ENCODE peak calls at places on chromosome 15, in six cellular contexts. R is heart left ventricle, L is hepatocyte, P is trophoblast cell, W is SK-N-SH, K is PC-3. S is an unnamed sample. For H3K36me3, the result is how much of the 10 kb centered on the place peaks cover.

GRCh38 chr15:40368701-40369473 is 10.9 kb downstream of the DISP2 start:
- DNase-seq in R (no peak), L (no peak), P (no peak), W (no peak), K (no peak), S (no peak)

GRCh38 chr15:68230157-68231100 is 901 bp upstream of the CLN6 start:
- DNase-seq in R (no peak), L (no peak), P (peak), W (peak), K (peak), S (no peak)

GRCh38 chr15:67372563-67372962 is 118.0 kb downstream of the IQCH start:
- DNase-seq in R (no peak), L (no peak), P (no peak), W (no peak), K (no peak), S (no peak)

GRCh38 chr15:48177875-48178611 is at the start of gene MYEF2:
- DNase-seq in R (peak), L (peak), P (peak), W (peak), K (peak), S (peak)

GRCh38 chr15:25094519-25094918 is 139.7 kb downstream of the SNRPN start:
- DNase-seq in R (no peak), L (no peak), P (no peak), W (no peak), K (no peak), S (no peak)

GRCh38 chr15:77295446-77295845 is 124.5 kb downstream of the PEAK1 start:
- DNase-seq in R (no peak), L (no peak), P (peak), W (no peak), K (no peak), S (no peak)

GRCh38 chr15:45425135-45425534 is 46.8 kb upstream of the GATM start:
- DNase-seq in R (no peak), L (no peak), P (no peak), W (no peak), K (peak), S (no peak)

GRCh38 chr15:24054547-24055245 is 367.6 kb upstream of the NDN start:
- DNase-seq in R (no peak), L (no peak), P (no peak), W (no peak), K (no peak), S (no peak)

GRCh38 chr15:83613716-83614115 is 40.2 kb upstream of the ADAMTSL3 start:
- DNase-seq in R (no peak), L (no peak), P (no peak), W (no peak), K (peak), S (no peak)

GRCh38 chr15:28107894-28108255 is 8.8 kb upstream of the OCA2 start:
- DNase-seq in R (no peak), L (no peak), P (no peak), W (no peak), K (peak), S (no peak)

GRCh38 chr15:78455749-78456148 is 17.7 kb downstream of the IREB2 start:
- DNase-seq in R (peak), L (peak), P (peak), W (no peak), K (no peak), S (no peak)

GRCh38 chr15:69610264-69610663 is 157.6 kb downstream of the RPLP1 start:
- DNase-seq in R (no peak), L (no peak), P (peak), W (no peak), K (no peak), S (no peak)

GRCh38 chr15:40087991-40088928 is 20.4 kb downstream of the BMF start:
- DNase-seq in R (no peak), L (peak), P (peak), W (peak), K (no peak), S (no peak)

GRCh38 chr15:63057454-63058335 is 15.1 kb downstream of the TPM1 start:
- DNase-seq in R (no peak), L (no peak), P (no peak), W (no peak), K (no peak), S (no peak)

GRCh38 chr15:39976291-39977274 is 42.7 kb downstream of the EIF2AK4 start:
- DNase-seq in R (peak), L (peak), P (peak), W (peak), K (peak), S (peak)

GRCh38 chr15:99955532-99955931 is 222.3 kb upstream of the LYSMD4 start:
- DNase-seq in R (no peak), L (no peak), P (no peak), W (no peak), K (no peak), S (no peak)

GRCh38 chr15:99651023-99651807 is 82.0 kb downstream of the LYSMD4 start:
- DNase-seq in R (no peak), L (no peak), P (peak), W (no peak), K (peak), S (no peak)

GRCh38 chr15:73951044-73951561 is 24.8 kb downstream of the LOXL1 start:
- DNase-seq in R (peak), L (peak), P (peak), W (peak), K (peak), S (peak)

GRCh38 chr15:101258238-101259144 is 6.6 kb upstream of the CHSY1 start:
- DNase-seq in R (no peak), L (peak), P (peak), W (peak), K (peak), S (peak)

GRCh38 chr15:92123848-92124631 is 269.6 kb upstream of the ST8SIA2 start:
- DNase-seq in R (no peak), L (no peak), P (no peak), W (no peak), K (no peak), S (no peak)

GRCh38 chr15:71249986-71250385 is 134.7 kb downstream of the THSD4 start:
- DNase-seq in R (no peak), L (no peak), P (peak), W (no peak), K (no peak), S (no peak)

GRCh38 chr15:56930663-56931313 is 12.3 kb downstream of the TCF12 start:
- DNase-seq in R (no peak), L (no peak), P (peak), W (no peak), K (no peak), S (no peak)

GRCh38 chr15:101554115-101554915 is 64.8 kb upstream of the PCSK6 start:
- DNase-seq in R (no peak), L (no peak), P (no peak), W (no peak), K (no peak), S (no peak)

GRCh38 chr15:65395567-65396185 is 17.9 kb upstream of the IGDCC3 start:
- DNase-seq in R (no peak), L (no peak), P (no peak), W (peak), K (no peak), S (no peak)
- H3K4me3 ChIP-seq in R (no peak), L (no peak), P (peak), W (no peak), K (no peak), S (no peak)

GRCh38 chr15:75371901-75372688 is 3.7 kb upstream of the MAN2C1 start:
- DNase-seq in R (no peak), L (no peak), P (no peak), W (no peak), K (no peak), S (no peak)
- H3K36me3 ChIP-seq in R (half or more), L (under half), P (under half), W (half or more), K (under half), S (under half)

DNA sequence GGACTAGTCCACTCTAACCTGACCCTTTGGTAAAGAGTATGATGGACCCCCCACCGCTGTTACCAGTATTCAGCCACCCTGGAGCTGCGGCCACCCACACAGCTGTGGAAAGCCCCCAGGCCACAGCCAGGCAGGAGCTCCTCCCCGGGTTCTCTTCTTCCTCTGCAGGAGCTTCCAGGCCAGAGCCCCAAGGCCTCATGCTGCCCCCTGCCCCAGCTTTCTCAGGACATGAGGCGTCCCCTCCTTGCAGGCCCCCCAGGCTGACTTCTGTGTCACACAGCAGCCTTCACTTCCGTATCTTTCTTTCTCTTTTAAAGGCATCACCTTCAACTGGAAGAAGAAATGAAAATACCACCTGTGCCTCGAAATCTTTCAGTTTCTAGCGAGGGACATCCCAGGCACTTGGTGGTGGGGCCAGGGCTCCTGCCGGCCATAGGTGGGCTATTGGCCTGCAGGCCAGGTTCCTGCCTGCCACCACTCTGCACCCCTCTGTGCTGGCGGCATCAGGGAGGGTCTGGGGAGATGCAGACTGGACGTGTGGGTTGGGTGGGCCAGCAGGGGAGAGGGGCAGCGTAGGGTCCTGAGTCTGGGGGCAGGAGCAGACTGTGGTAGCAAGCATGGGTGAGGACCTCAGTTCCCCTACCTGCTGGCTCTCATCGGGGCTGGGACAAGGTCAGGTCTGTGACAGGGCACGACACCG is 19.9 kb downstream of the KLF13 start:
- DNase-seq in R (no peak), L (no peak), P (no peak), W (no peak), K (no peak), S (no peak)
- H3K4me3 ChIP-seq in R (no peak), L (no peak), P (no peak), W (no peak), K (no peak), S (no peak)

GRCh38 chr15:89122532-89123525 is 34.6 kb downstream of the ABHD2 start:
- DNase-seq in R (no peak), L (no peak), P (no peak), W (no peak), K (peak), S (no peak)
- H3K36me3 ChIP-seq in R (half or more), L (under half), P (under half), W (under half), K (under half), S (under half)

DNA sequence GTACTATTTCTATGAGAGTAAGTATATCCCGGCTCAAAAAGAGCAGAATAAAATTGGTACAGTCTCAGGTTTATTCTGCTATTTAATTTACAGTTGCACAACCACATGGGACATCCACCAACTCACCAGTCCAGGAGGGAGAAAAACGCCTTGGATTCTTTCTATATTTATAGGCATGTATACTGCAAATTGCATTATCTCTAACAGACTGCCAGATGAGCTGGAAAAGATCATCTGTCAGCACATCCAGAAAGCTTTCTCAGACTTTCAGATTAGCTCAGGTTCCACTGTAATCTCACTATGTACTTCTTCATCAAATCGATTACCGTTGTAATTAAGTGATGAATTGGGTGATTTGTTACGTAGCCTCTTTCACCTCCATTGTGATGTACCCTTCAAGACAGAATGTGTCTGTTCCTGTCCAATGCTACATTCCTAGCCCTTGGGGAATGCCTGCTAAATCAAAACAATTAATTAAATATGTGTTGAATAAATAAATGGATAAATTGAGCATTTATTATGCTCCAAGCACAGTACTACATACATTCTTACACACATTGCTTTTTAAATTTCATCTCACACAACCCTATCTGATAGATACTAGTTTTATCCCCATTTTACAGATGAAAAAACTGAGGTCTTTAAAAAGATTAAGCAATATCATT is 38.1 kb upstream of the TMC3 start:
- DNase-seq in R (no peak), L (no peak), P (no peak), W (peak), K (no peak), S (no peak)
- H3K4me3 ChIP-seq in R (no peak), L (no peak), P (no peak), W (no peak), K (no peak), S (no peak)

GRCh38 chr15:90644526-90644925 is 72.6 kb upstream of the BLM start:
- DNase-seq in R (no peak), L (no peak), P (no peak), W (no peak), K (no peak), S (no peak)

GRCh38 chr15:90643301-90643632 is 73.9 kb upstream of the BLM start:
- DNase-seq in R (no peak), L (no peak), P (no peak), W (no peak), K (no peak), S (no peak)

GRCh38 chr15:90642464-90643300 is 74.5 kb upstream of the BLM start:
- DNase-seq in R (peak), L (no peak), P (no peak), W (no peak), K (no peak), S (no peak)

GRCh38 chr15:90640862-90641261 is 76.3 kb upstream of the BLM start:
- DNase-seq in R (no peak), L (no peak), P (peak), W (no peak), K (no peak), S (peak)

DNA sequence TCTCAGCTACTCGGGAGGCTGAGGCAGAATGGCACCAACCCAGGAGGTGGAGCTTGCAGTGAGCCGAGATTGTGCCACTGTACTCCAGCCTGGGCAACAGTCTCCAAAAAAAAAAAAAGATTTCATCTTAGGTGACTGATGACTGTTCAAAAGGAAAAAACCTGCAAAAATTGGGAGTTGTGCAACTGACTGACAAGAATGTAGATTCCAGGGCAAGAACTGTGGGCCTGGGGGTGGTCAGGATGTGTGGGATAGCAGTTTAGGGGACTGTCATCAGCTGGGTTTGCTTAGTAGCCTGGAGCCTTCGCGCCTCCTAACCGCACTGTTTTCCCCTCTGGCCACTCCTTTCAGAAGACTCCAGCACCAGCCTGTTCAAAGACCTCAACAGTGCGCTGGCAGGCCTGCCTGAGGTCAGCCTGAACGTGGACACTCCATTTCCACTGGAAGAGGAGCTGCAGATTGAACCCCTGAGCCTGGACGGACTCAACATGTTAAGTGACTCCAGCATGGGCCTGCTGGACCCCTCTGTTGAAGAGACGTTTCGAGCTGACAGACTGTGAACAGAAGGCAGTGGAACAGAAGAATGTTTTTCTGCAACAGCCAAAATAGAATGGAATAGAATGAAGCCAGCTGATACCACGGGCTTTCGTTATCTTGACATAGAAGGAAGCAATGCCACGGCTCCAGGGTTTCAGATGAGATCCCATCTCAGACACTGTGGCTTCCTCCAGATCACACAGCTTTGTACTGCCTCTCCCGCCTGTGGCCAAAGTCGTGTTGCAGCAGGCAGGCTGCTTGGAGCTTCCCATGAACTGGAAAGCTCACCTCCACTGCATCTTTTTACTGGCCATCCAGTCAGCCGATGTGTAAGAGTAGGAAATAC is 75.3 kb upstream of the BLM start:
- DNase-seq in R (no peak), L (no peak), P (peak), W (no peak), K (no peak), S (no peak)
- H3K36me3 ChIP-seq in R (half or more), L (under half), P (half or more), W (under half), K (under half), S (under half)